ENCODE peak calls at places on chromosomes 2 and 18, in seven cellular contexts. W is mesendoderm; P is amniotic stem cell; K is lower lobe of right lung; D is CD8-positive, alpha-beta T cell; V is left ventricle myocardium inferior; B is kidney. E is an unnamed sample.

GRCh38 chr2:72919414-72920316 is 2.3 kb downstream of the EMX1 start:
- DNase-seq in W (peak), P (no peak), K (no peak), D (no peak), V (no peak), B (no peak), E (no peak)

GRCh38 chr18:3794537-3795348 is 344.8 kb downstream of the TGIF1 start:
- DNase-seq in W (peak), P (peak), K (no peak), D (no peak), V (no peak), B (no peak), E (peak)

GRCh38 chr2:32947484-32948143 is 861 bp downstream of the LTBP1 start:
- DNase-seq in W (peak), P (peak), K (no peak), D (no peak), V (peak), B (peak), E (no peak)

GRCh38 chr2:57397550-57398360 is 648.9 kb upstream of the VRK2 start:
- DNase-seq in W (no peak), P (no peak), K (no peak), D (no peak), V (no peak), B (peak), E (no peak)

GRCh38 chr2:36376992-36377738 is 21.6 kb downstream of the CRIM1 start:
- DNase-seq in W (no peak), P (no peak), K (peak), D (no peak), V (no peak), B (peak), E (no peak)

GRCh38 chr2:105344704-105345345 is 7.5 kb downstream of the C2orf49 start:
- DNase-seq in W (peak), P (peak), K (no peak), D (no peak), V (no peak), B (no peak), E (no peak)

GRCh38 chr2:208265371-208265806 is 666 bp upstream of the PIKFYVE start:
- DNase-seq in W (peak), P (no peak), K (no peak), D (no peak), V (no peak), B (peak), E (no peak)

GRCh38 chr18:79332601-79333000 is 63.1 kb upstream of the NFATC1 start:
- DNase-seq in W (no peak), P (no peak), K (no peak), D (no peak), V (no peak), B (no peak), E (no peak)

GRCh38 chr2:172964511-172964910 is 111.1 kb upstream of the MAP3K20 start:
- DNase-seq in W (no peak), P (no peak), K (no peak), D (no peak), V (no peak), B (no peak), E (no peak)